ENCODE peak calls at places on chromosomes 13 and 19, in four cellular contexts. C is A549, A is HepG2, Y is K562. H is an unnamed sample.

GRCh38 chr13:44651724-44652123 is 75.6 kb upstream of the TSC22D1 start:
- DNase-seq in C (no peak), A (no peak), Y (no peak), H (no peak)

GRCh38 chr19:2577722-2578335 is 101.9 kb downstream of the GADD45B start:
- DNase-seq in A (no peak), Y (no peak), C (no peak), H (no peak)

GRCh38 chr19:46069841-46070341 is 29.1 kb upstream of the IGFL4 start:
- DNase-seq in C (no peak), A (peak), Y (no peak), H (no peak)

GRCh38 chr13:72221276-72221962 is 354.4 kb upstream of the DACH1 start:
- DNase-seq in A (peak), Y (peak), C (peak), H (peak)

GRCh38 chr19:41001243-41001971 is 10.3 kb downstream of the CYP2B6 start:
- DNase-seq in A (no peak), Y (peak), C (no peak), H (no peak)

GRCh38 chr19:38162632-38163031 is 61.4 kb downstream of the DPF1 start:
- DNase-seq in C (no peak), A (no peak), Y (no peak), H (no peak)

GRCh38 chr13:75363371-75363770 is 118.6 kb downstream of the TBC1D4 start:
- DNase-seq in C (no peak), Y (no peak), A (no peak), H (no peak)

GRCh38 chr19:31532034-31532433 is 182.8 kb upstream of the TSHZ3 start:
- DNase-seq in Y (no peak), C (no peak), A (no peak), H (peak)

GRCh38 chr19:6925801-6926751 is 38.7 kb downstream of the ADGRE1 start:
- DNase-seq in Y (no peak), C (peak), A (no peak), H (no peak)

DNA sequence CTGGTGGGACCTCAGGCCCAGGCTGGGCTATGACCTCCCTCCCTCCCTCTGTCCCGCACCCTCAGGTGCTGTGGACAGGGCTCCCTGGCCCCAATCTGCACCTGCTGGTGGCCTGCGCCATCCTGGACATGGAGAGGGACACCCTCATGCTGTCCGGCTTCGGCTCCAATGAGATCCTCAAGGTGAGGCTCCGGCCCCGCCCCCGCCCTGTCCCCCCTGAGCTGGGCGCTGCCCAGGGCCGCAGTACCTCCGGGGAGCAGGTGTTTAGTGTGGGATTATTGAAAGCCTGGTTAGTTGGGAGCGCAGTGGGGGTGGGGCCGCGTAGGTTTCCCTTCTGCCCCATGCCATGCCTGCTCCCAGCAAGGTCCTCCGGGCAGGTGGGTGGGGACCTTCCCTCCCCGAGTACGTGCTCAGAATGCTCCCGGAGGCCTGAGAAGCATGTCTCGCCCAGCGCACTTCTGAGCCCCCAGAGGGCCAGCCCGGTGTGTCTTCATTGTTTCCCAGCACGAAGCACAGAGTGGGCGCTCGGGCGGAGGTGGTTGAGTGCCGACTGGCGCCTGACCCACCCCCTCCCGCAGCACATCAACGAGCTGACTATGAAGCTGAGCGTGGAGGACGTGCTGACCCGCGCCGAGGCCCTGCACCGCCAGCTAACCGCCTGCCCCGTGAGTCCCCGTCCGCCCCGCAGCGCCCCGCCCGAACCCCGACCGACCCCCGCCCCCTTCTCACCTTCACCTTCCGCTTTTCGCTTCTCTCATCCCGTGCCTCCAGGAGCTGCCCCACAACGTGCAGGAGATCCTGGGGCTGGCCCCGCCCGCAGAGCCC is 8.8 kb downstream of the IL4I1 start:
- DNase-seq in C (no peak), A (no peak), Y (no peak), H (no peak)
- TF ChIP-seq JUN in C (no peak), A (no peak), Y (no peak), H (no peak)

DNA sequence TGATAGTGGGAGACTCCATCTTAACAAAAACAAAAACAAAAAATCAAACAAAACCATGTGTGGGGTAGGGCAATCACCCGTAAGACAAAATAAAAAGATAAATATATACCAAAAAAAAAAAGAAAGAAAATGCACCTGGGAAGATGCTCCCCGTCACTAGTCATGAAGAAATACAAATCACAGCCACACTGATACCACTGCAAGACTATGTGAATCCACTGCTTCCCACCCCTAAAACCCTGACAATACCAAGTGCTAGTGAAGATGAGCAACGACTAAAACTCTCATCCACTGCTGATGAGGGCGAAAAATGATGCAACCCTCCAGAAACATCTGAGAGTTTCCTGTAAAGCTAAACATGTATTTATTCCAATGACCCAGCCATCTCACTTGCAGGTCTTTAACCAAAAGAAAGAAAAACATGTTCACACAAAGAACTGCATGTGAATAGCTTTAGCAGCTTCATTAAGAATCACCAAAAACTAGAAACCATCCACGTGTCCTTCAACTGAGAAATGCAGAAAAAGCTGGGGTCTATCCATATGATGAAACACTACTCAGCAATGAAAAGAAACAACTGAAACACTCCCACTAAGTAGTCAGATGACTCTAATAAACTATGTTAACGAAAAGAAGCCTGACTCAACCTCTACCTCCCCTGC is 31.7 kb downstream of the BRD4 start:
- DNase-seq in Y (no peak), C (no peak), A (no peak), H (no peak)
- TF ChIP-seq PHF8 in Y (no peak), C (no peak), A (no peak), H (no peak)

GRCh38 chr13:78339927-78340326 is 263.4 kb downstream of the POU4F1 start:
- DNase-seq in Y (no peak), C (no peak), A (no peak), H (no peak)

DNA sequence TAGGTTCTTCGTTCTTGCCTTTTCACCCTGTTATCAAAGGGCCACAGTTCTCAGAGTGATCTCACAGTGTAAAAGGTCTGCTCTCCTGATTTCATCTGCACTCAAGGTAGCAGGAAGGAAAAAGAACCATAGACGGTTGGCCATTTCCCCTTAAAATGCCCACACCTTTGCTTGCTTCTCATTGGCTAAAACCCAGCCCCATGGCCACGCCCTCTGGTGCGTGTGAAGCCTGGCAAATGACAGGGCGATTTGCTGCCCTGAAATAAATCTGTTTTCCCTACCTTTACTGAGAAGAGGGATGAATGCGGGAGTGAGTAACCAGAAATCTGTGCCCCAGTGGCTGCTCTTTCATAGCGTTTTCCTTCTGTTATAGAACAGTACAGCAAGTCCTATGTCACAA is 269.3 kb downstream of the POU4F1 start:
- DNase-seq in C (no peak), Y (no peak), A (no peak), H (no peak)
- TF ChIP-seq JUN in C (no peak), Y (no peak), A (no peak), H (no peak)

GRCh38 chr13:38685974-38686571 is 804 bp upstream of the FREM2 start:
- DNase-seq in C (no peak), A (no peak), Y (no peak), H (no peak)
- TF ChIP-seq PHF8 in C (no peak), A (no peak), Y (no peak), H (no peak)

GRCh38 chr19:36330226-36330625 is 48.8 kb downstream of the ZFP14 start:
- DNase-seq in Y (no peak), C (no peak), A (no peak), H (no peak)

DNA sequence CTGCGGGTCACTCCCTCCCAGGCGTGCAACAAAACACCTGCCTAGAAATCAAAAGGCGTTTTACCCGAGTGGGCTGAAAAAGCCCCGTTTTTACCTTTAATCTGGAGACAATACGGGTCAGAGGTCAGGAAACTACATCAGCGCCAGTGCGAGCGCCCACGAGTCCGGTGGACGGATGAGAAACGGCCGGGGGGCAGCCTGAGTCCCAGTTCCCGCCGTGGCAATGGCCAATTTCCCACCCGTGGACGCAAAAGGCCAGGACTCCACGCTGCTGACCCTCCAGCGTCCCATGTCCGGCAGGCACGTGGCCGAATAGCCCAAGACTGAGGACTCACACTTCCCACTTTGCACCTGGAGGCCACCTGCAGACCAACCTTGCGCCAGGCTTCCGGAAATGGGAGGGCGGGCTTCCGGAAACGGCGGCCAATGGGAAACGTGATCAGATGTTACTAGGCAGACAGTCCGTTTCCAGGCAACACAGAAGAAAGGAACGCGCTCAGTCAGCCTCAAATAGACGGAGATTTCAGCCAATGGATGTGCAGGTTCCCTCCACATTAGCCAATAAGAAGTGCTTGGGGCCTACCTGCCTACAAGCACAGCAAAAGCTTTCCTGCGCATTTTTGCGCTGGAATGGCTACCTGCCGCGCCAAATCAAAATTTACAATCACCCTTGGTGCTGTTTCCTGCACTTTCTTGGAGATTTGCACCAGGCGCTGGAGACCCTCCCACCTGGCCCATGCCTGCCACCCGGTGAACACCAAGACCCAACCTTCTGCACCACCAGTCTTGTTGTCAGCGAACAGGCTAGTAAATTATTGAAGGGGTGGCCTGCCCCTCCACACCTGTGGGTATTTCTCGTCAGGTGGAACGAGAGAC is 47.4 kb downstream of the ZFP14 start:
- DNase-seq in Y (peak), A (no peak), C (peak), H (peak)
- TF ChIP-seq JUN in Y (no peak), A (no peak), C (no peak), H (no peak)

DNA sequence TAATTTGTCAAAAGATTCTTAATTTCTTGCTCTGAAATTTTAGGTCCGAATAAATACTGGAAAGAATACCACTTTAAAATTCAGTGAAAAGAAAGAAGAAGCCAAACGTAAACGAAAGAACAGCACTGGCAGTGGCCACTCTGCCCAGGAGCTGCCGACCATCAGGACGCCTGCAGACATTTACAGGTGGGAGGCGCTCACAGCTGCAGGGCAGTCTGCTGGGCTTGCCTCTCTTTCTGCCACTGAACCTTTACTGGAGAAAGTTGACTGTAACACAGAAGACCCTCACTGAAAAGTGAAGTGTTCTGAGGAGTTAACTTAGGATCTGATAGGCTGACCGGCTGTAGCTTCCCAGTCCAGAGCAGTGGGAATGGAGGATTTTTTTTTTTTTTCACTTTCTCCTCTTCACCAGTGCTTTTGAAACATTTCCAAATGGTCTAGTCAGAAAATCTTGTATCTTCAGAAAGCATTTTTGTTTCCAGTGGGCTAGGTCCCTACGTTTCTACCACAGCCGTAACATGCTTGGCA is 69.1 kb downstream of the URI1 start:
- DNase-seq in A (no peak), C (no peak), Y (peak), H (no peak)
- TF ChIP-seq PHF8 in A (no peak), C (no peak), Y (no peak), H (no peak)

DNA sequence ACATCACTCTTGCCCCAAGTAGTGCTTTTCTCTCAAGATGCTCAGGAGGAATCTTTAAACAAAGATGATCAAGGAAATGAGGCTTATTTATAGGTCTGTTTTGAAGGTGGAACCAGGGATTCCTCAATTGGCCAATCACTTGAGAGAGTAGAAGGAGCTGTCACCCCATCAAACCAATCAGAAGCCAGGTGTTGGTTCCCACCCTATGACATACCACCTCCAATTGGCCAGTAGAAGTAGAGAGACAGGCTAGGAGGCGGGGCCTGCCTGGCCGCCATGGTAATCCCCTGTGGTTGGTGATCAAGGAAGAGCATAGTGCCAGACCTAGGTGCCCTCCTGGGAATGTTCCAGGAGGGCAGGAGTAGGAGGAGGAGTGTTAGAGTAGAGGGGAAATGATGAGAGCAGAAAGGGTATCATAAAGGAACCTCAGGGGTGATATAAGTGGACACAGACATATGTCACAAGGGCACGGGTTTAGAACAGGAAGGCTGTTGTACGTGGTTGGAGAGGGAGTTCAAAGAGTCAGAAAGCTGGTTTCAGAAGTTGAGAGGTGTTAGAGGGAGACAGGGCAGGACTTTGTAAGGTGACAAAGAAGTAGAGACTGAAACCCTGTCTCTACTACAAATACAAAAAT is 10.5 kb downstream of the PMIS2 start:
- DNase-seq in C (peak), Y (peak), A (peak), H (no peak)
- TF ChIP-seq JUN in C (no peak), Y (no peak), A (no peak), H (no peak)

GRCh38 chr13:29846475-29847256 is 3.8 kb downstream of the UBL3 start:
- DNase-seq in Y (no peak), A (no peak), C (no peak), H (no peak)
- TF ChIP-seq PHF8 in Y (no peak), A (no peak), C (no peak), H (no peak)

GRCh38 chr19:14035706-14036105 is 4.1 kb downstream of the IL27RA start:
- DNase-seq in A (no peak), Y (no peak), C (no peak), H (no peak)

GRCh38 chr19:14033946-14034345 is 2.4 kb downstream of the IL27RA start:
- DNase-seq in C (no peak), Y (peak), A (no peak), H (no peak)

GRCh38 chr19:14039181-14039580 is 7.6 kb downstream of the IL27RA start:
- DNase-seq in C (no peak), Y (no peak), A (no peak), H (no peak)
- TF ChIP-seq JUN in C (no peak), Y (no peak), A (no peak), H (no peak)

GRCh38 chr13:113666324-113666660 is 727 bp upstream of the GRK1 start:
- DNase-seq in Y (no peak), C (no peak), A (no peak), H (no peak)
- TF ChIP-seq PHF8 in Y (no peak), C (no peak), A (no peak), H (no peak)